ENCODE peak calls at places on chromosomes 1 and 21, in seven cellular contexts. One of them, this sample, is unnamed.

GRCh38 chr1:210754931-210755670 is 378.8 kb downstream of the KCNH1 start:
- DNase-seq in AG04450: no peak
- DNase-seq in GM19239: no peak
- DNase-seq in EL: no peak
- DNase-seq in activated T-cell treated with anti-CD3 and anti-CD28 coated beads for 4 hours: no peak
- DNase-seq in neural progenitor cell: peak
- DNase-seq in GM10248: no peak
- DNase-seq in this sample: no peak

GRCh38 chr1:112511897-112512296 is 3.1 kb downstream of the WNT2B start:
- DNase-seq in EL: no peak
- DNase-seq in GM19239: no peak
- DNase-seq in GM10248: no peak
- DNase-seq in AG04450: no peak
- DNase-seq in activated T-cell treated with anti-CD3 and anti-CD28 coated beads for 4 hours: no peak
- DNase-seq in neural progenitor cell: no peak
- DNase-seq in this sample: no peak

GRCh38 chr1:175307160-175307559 is 114.6 kb upstream of the KIAA0040 start:
- DNase-seq in neural progenitor cell: no peak
- DNase-seq in GM19239: no peak
- DNase-seq in AG04450: no peak
- DNase-seq in activated T-cell treated with anti-CD3 and anti-CD28 coated beads for 4 hours: no peak
- DNase-seq in GM10248: peak
- DNase-seq in EL: no peak
- DNase-seq in this sample: no peak

GRCh38 chr21:25283720-25284119 is 323.6 kb downstream of the MRPL39 start:
- DNase-seq in activated T-cell treated with anti-CD3 and anti-CD28 coated beads for 4 hours: no peak
- DNase-seq in neural progenitor cell: peak
- DNase-seq in GM19239: no peak
- DNase-seq in EL: peak
- DNase-seq in GM10248: peak
- DNase-seq in AG04450: peak
- DNase-seq in this sample: peak

GRCh38 chr1:178684542-178685000 is 40.5 kb upstream of the RALGPS2 start:
- DNase-seq in GM19239: no peak
- DNase-seq in EL: peak
- DNase-seq in neural progenitor cell: no peak
- DNase-seq in AG04450: peak
- DNase-seq in activated T-cell treated with anti-CD3 and anti-CD28 coated beads for 4 hours: no peak
- DNase-seq in GM10248: peak
- DNase-seq in this sample: peak

GRCh38 chr1:17359808-17360207 is 12.2 kb upstream of the PADI6 start:
- DNase-seq in GM19239: no peak
- DNase-seq in EL: no peak
- DNase-seq in neural progenitor cell: no peak
- DNase-seq in activated T-cell treated with anti-CD3 and anti-CD28 coated beads for 4 hours: no peak
- DNase-seq in AG04450: no peak
- DNase-seq in GM10248: no peak
- DNase-seq in this sample: no peak

GRCh38 chr1:206075786-206076725 is 23.1 kb downstream of the RHEX start:
- DNase-seq in neural progenitor cell: no peak
- DNase-seq in activated T-cell treated with anti-CD3 and anti-CD28 coated beads for 4 hours: no peak
- DNase-seq in GM10248: no peak
- DNase-seq in GM19239: no peak
- DNase-seq in AG04450: no peak
- DNase-seq in EL: peak
- DNase-seq in this sample: peak

GRCh38 chr1:30743584-30744059 is 14.0 kb downstream of the LAPTM5 start:
- DNase-seq in activated T-cell treated with anti-CD3 and anti-CD28 coated beads for 4 hours: peak
- DNase-seq in neural progenitor cell: no peak
- DNase-seq in GM19239: peak
- DNase-seq in GM10248: peak
- DNase-seq in AG04450: no peak
- DNase-seq in EL: no peak
- DNase-seq in this sample: no peak

GRCh38 chr1:39643705-39644104 is 4.3 kb upstream of the HEYL start:
- DNase-seq in neural progenitor cell: no peak
- DNase-seq in EL: no peak
- DNase-seq in GM10248: no peak
- DNase-seq in activated T-cell treated with anti-CD3 and anti-CD28 coated beads for 4 hours: no peak
- DNase-seq in GM19239: no peak
- DNase-seq in AG04450: no peak
- DNase-seq in this sample: no peak

GRCh38 chr1:17168480-17168878 is 36.4 kb upstream of the PADI1 start:
- DNase-seq in EL: peak
- DNase-seq in GM10248: no peak
- DNase-seq in GM19239: no peak
- DNase-seq in AG04450: peak
- DNase-seq in activated T-cell treated with anti-CD3 and anti-CD28 coated beads for 4 hours: no peak
- DNase-seq in neural progenitor cell: no peak
- DNase-seq in this sample: peak

GRCh38 chr1:156492591-156493080 is 7.9 kb downstream of the MEF2D start:
- DNase-seq in activated T-cell treated with anti-CD3 and anti-CD28 coated beads for 4 hours: no peak
- DNase-seq in GM10248: no peak
- DNase-seq in neural progenitor cell: no peak
- DNase-seq in EL: no peak
- DNase-seq in GM19239: no peak
- DNase-seq in AG04450: no peak
- DNase-seq in this sample: no peak

This sample was measured in fibroblast of the aortic adventitia.